ENCODE peak calls at places on chromosomes 5 and 9, in four cellular contexts. T is T follicular helper cell, G is NCI-H1105, H is G401. O is an unnamed sample.
A peak's percentile ranks its signal among the peaks of the same experiment; 100 is the strongest.

GRCh38 chr9:17134396-17134842 is 421 bp upstream of the CNTLN start:
- DNase-seq in T (no peak), H (no peak), G (no peak), O (no peak)

GRCh38 chr5:128536861-128537305 is 1.2 kb downstream of the FBN2 start:
- DNase-seq in T (no peak), G (no peak), H (no peak), O (no peak)

GRCh38 chr5:81069965-81070364 is 109.8 kb downstream of the RASGRF2 start:
- DNase-seq in G (no peak), T (no peak), H (no peak), O (no peak)

GRCh38 chr9:137694962-137695875 is 76.4 kb downstream of the EHMT1 start:
- DNase-seq in H (peak; percentile 44), G (no peak), T (no peak), O (no peak)

GRCh38 chr9:135563858-135564257 is 2.3 kb downstream of the PAEP start:
- DNase-seq in H (no peak), G (no peak), T (no peak), O (no peak)

GRCh38 chr9:91781906-91782305 is 168.1 kb downstream of the ROR2 start:
- DNase-seq in G (no peak), T (no peak), H (no peak), O (no peak)

GRCh38 chr5:176870110-176870591 is 29.0 kb downstream of the HK3 start:
- DNase-seq in H (peak; percentile 79), G (no peak), T (no peak), O (no peak)

GRCh38 chr5:54743997-54744788 is 226.6 kb downstream of the SNX18 start:
- DNase-seq in T (peak; percentile 19), H (no peak), G (no peak), O (peak; percentile 5)

GRCh38 chr9:124199474-124199873 is 58.3 kb upstream of the NEK6 start:
- DNase-seq in G (no peak), H (no peak), T (no peak), O (no peak)

GRCh38 chr9:135321580-135321979 is 158.0 kb upstream of the PPP1R26 start:
- DNase-seq in G (no peak), H (no peak), T (no peak), O (no peak)

O was measured in T-helper 9 cell.